ENCODE peak calls at places on chromosomes 11 and 22, in seven cellular contexts. One of them, this sample, is unnamed.

GRCh38 chr11:87743002-87743401 is 432.2 kb downstream of the RAB38 start:
- DNase-seq in prostate gland: no peak
- DNase-seq in kidney: no peak
- DNase-seq in SK-N-SH: no peak
- DNase-seq in AG04449: no peak
- DNase-seq in cardiac muscle cell: no peak
- DNase-seq in PC-9: no peak
- DNase-seq in this sample: no peak

GRCh38 chr11:107123022-107123421 is 104.7 kb upstream of the GUCY1A2 start:
- DNase-seq in prostate gland: no peak
- DNase-seq in kidney: no peak
- DNase-seq in SK-N-SH: no peak
- DNase-seq in AG04449: no peak
- DNase-seq in cardiac muscle cell: peak; percentile 3
- DNase-seq in PC-9: no peak
- DNase-seq in this sample: no peak

GRCh38 chr22:30970356-30970746 is 1.3 kb downstream of the TUG1 start:
- DNase-seq in prostate gland: no peak
- DNase-seq in kidney: no peak
- DNase-seq in SK-N-SH: no peak
- DNase-seq in AG04449: no peak
- DNase-seq in cardiac muscle cell: no peak
- DNase-seq in PC-9: no peak
- DNase-seq in this sample: no peak

GRCh38 chr22:20571531-20572007 is 64.2 kb downstream of the MED15 start:
- DNase-seq in prostate gland: no peak
- DNase-seq in kidney: no peak
- DNase-seq in SK-N-SH: peak; percentile 81
- DNase-seq in AG04449: no peak
- DNase-seq in cardiac muscle cell: peak; percentile 54
- DNase-seq in PC-9: no peak
- DNase-seq in this sample: peak; percentile 64

GRCh38 chr22:42511401-42511891 is 8.2 kb downstream of the RRP7A start:
- DNase-seq in prostate gland: no peak
- DNase-seq in kidney: no peak
- DNase-seq in SK-N-SH: no peak
- DNase-seq in AG04449: no peak
- DNase-seq in cardiac muscle cell: peak; percentile 24
- DNase-seq in PC-9: no peak
- DNase-seq in this sample: no peak

GRCh38 chr11:15146271-15147003 is 31.7 kb downstream of the INSC start:
- DNase-seq in prostate gland: no peak
- DNase-seq in kidney: no peak
- DNase-seq in SK-N-SH: no peak
- DNase-seq in AG04449: no peak
- DNase-seq in cardiac muscle cell: no peak
- DNase-seq in PC-9: no peak
- DNase-seq in this sample: no peak

GRCh38 chr11:64285885-64286800 is 495 bp downstream of the GPR137 start:
- DNase-seq in prostate gland: no peak
- DNase-seq in kidney: peak; percentile 79
- DNase-seq in SK-N-SH: peak; percentile 73
- DNase-seq in AG04449: no peak
- DNase-seq in cardiac muscle cell: no peak
- DNase-seq in PC-9: no peak
- DNase-seq in this sample: no peak

GRCh38 chr22:37985751-37986281 is 1.5 kb upstream of the SOX10 start:
- DNase-seq in prostate gland: no peak
- DNase-seq in kidney: no peak
- DNase-seq in SK-N-SH: no peak
- DNase-seq in AG04449: no peak
- DNase-seq in cardiac muscle cell: no peak
- DNase-seq in PC-9: no peak
- DNase-seq in this sample: no peak

GRCh38 chr11:31499576-31500178 is 9.7 kb downstream of the IMMP1L start:
- DNase-seq in prostate gland: no peak
- DNase-seq in kidney: no peak
- DNase-seq in SK-N-SH: no peak
- DNase-seq in AG04449: no peak
- DNase-seq in cardiac muscle cell: peak; percentile 26
- DNase-seq in PC-9: no peak
- DNase-seq in this sample: no peak

GRCh38 chr22:36116127-36116526 is 44.4 kb downstream of the APOL3 start:
- DNase-seq in prostate gland: no peak
- DNase-seq in kidney: peak; percentile 18
- DNase-seq in SK-N-SH: no peak
- DNase-seq in AG04449: no peak
- DNase-seq in cardiac muscle cell: no peak
- DNase-seq in PC-9: no peak
- DNase-seq in this sample: no peak

GRCh38 chr11:128862421-128862820 is 4.7 kb downstream of the KCNJ1 start:
- DNase-seq in prostate gland: no peak
- DNase-seq in kidney: no peak
- DNase-seq in SK-N-SH: no peak
- DNase-seq in AG04449: no peak
- DNase-seq in cardiac muscle cell: no peak
- DNase-seq in PC-9: peak; percentile 28
- DNase-seq in this sample: no peak

GRCh38 chr11:105588001-105588400 is 21.9 kb upstream of the GRIA4 start:
- DNase-seq in prostate gland: no peak
- DNase-seq in kidney: no peak
- DNase-seq in SK-N-SH: no peak
- DNase-seq in AG04449: peak; percentile 24
- DNase-seq in cardiac muscle cell: peak; percentile 24
- DNase-seq in PC-9: no peak
- DNase-seq in this sample: no peak

GRCh38 chr22:25942989-25943411 is 201.0 kb downstream of the MYO18B start:
- DNase-seq in prostate gland: no peak
- DNase-seq in kidney: no peak
- DNase-seq in SK-N-SH: peak; percentile 76
- DNase-seq in AG04449: no peak
- DNase-seq in cardiac muscle cell: no peak
- DNase-seq in PC-9: no peak
- DNase-seq in this sample: no peak

GRCh38 chr11:12802418-12803085 is 128.3 kb downstream of the TEAD1 start:
- DNase-seq in prostate gland: peak; percentile 84
- DNase-seq in kidney: peak; percentile 93
- DNase-seq in SK-N-SH: no peak
- DNase-seq in AG04449: no peak
- DNase-seq in cardiac muscle cell: peak; percentile 79
- DNase-seq in PC-9: peak; percentile 98
- DNase-seq in this sample: no peak

GRCh38 chr22:17237031-17237668 is 17.9 kb upstream of the ADA2 start:
- DNase-seq in prostate gland: no peak
- DNase-seq in kidney: peak; percentile 73
- DNase-seq in SK-N-SH: no peak
- DNase-seq in AG04449: no peak
- DNase-seq in cardiac muscle cell: no peak
- DNase-seq in PC-9: no peak
- DNase-seq in this sample: no peak

GRCh38 chr11:57276169-57276854 is 39.3 kb upstream of the APLNR start:
- DNase-seq in prostate gland: no peak
- DNase-seq in kidney: no peak
- DNase-seq in SK-N-SH: no peak
- DNase-seq in AG04449: no peak
- DNase-seq in cardiac muscle cell: no peak
- DNase-seq in PC-9: peak; percentile 24
- DNase-seq in this sample: no peak

GRCh38 chr22:31106001-31106571 is 1.3 kb downstream of the SELENOM start:
- DNase-seq in prostate gland: no peak
- DNase-seq in kidney: no peak
- DNase-seq in SK-N-SH: no peak
- DNase-seq in AG04449: no peak
- DNase-seq in cardiac muscle cell: no peak
- DNase-seq in PC-9: peak; percentile 32
- DNase-seq in this sample: no peak

GRCh38 chr11:77726524-77726923 is 88.9 kb upstream of the CLNS1A start:
- DNase-seq in prostate gland: no peak
- DNase-seq in kidney: no peak
- DNase-seq in SK-N-SH: no peak
- DNase-seq in AG04449: no peak
- DNase-seq in cardiac muscle cell: no peak
- DNase-seq in PC-9: no peak
- DNase-seq in this sample: no peak

GRCh38 chr22:39559456-39560105 is 11.0 kb upstream of the CACNA1I start:
- DNase-seq in prostate gland: no peak
- DNase-seq in kidney: no peak
- DNase-seq in SK-N-SH: peak; percentile 42
- DNase-seq in AG04449: no peak
- DNase-seq in cardiac muscle cell: peak; percentile 12
- DNase-seq in PC-9: peak; percentile 81
- DNase-seq in this sample: peak; percentile 58

GRCh38 chr22:37273846-37274225 is 8.5 kb upstream of the CYTH4 start:
- DNase-seq in prostate gland: no peak
- DNase-seq in kidney: no peak
- DNase-seq in SK-N-SH: no peak
- DNase-seq in AG04449: no peak
- DNase-seq in cardiac muscle cell: no peak
- DNase-seq in PC-9: no peak
- DNase-seq in this sample: no peak

GRCh38 chr11:119525855-119526196 is 102.9 kb upstream of the THY1 start:
- DNase-seq in prostate gland: no peak
- DNase-seq in kidney: peak; percentile 36
- DNase-seq in SK-N-SH: no peak
- DNase-seq in AG04449: no peak
- DNase-seq in cardiac muscle cell: no peak
- DNase-seq in PC-9: no peak
- DNase-seq in this sample: no peak

GRCh38 chr11:1399386-1400167 is 9.8 kb downstream of the BRSK2 start:
- DNase-seq in prostate gland: no peak
- DNase-seq in kidney: peak; percentile 62
- DNase-seq in SK-N-SH: peak; percentile 73
- DNase-seq in AG04449: no peak
- DNase-seq in cardiac muscle cell: no peak
- DNase-seq in PC-9: no peak
- DNase-seq in this sample: no peak

GRCh38 chr11:94507485-94507884 is 4.8 kb upstream of the C11orf97 start:
- DNase-seq in prostate gland: no peak
- DNase-seq in kidney: no peak
- DNase-seq in SK-N-SH: no peak
- DNase-seq in AG04449: no peak
- DNase-seq in cardiac muscle cell: no peak
- DNase-seq in PC-9: peak; percentile 84
- DNase-seq in this sample: no peak

GRCh38 chr11:75598264-75598663 is 36.2 kb downstream of the SERPINH1 start:
- DNase-seq in prostate gland: no peak
- DNase-seq in kidney: no peak
- DNase-seq in SK-N-SH: no peak
- DNase-seq in AG04449: no peak
- DNase-seq in cardiac muscle cell: no peak
- DNase-seq in PC-9: no peak
- DNase-seq in this sample: no peak

GRCh38 chr11:75595511-75595910 is 33.5 kb downstream of the SERPINH1 start:
- DNase-seq in prostate gland: no peak
- DNase-seq in kidney: no peak
- DNase-seq in SK-N-SH: no peak
- DNase-seq in AG04449: no peak
- DNase-seq in cardiac muscle cell: no peak
- DNase-seq in PC-9: no peak
- DNase-seq in this sample: no peak

GRCh38 chr11:75596914-75597313 is 34.9 kb downstream of the SERPINH1 start:
- DNase-seq in prostate gland: no peak
- DNase-seq in kidney: no peak
- DNase-seq in SK-N-SH: no peak
- DNase-seq in AG04449: no peak
- DNase-seq in cardiac muscle cell: no peak
- DNase-seq in PC-9: no peak
- DNase-seq in this sample: no peak

GRCh38 chr11:75598900-75599299 is 36.8 kb downstream of the SERPINH1 start:
- DNase-seq in prostate gland: no peak
- DNase-seq in kidney: no peak
- DNase-seq in SK-N-SH: no peak
- DNase-seq in AG04449: no peak
- DNase-seq in cardiac muscle cell: no peak
- DNase-seq in PC-9: no peak
- DNase-seq in this sample: no peak

DNA sequence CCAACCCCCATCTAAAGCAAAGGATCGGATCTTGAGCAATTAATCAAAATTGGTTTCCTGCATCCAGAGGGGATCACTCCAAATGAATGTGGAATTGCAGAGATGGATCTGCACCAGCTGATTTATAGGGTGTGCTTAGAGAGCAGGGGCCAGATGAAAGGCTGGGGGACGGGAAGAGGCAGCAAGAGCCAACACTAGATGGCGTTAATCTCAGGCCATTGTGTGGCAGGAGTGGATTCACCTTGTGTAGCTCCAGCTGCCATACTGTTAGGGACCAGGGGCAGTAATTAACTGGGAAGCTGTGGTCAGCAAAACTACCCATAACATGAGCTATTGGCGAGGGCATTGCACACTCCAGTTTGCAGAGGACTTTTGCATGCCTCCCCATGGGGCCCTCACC is 35.6 kb downstream of the SERPINH1 start:
- DNase-seq in prostate gland: no peak
- DNase-seq in kidney: no peak
- DNase-seq in SK-N-SH: peak; percentile 78
- DNase-seq in AG04449: no peak
- DNase-seq in cardiac muscle cell: peak; percentile 47
- DNase-seq in PC-9: no peak
- DNase-seq in this sample: peak; percentile 44
- TF ChIP-seq CTCF in prostate gland: peak; percentile 23
- TF ChIP-seq CTCF in kidney: peak; percentile 33
- TF ChIP-seq CTCF in SK-N-SH: peak; percentile 65
- TF ChIP-seq CTCF in AG04449: peak; percentile 66
- TF ChIP-seq CTCF in cardiac muscle cell: peak; percentile 67
- TF ChIP-seq CTCF in PC-9: peak; percentile 69
- TF ChIP-seq CTCF in this sample: peak; percentile 61

DNA sequence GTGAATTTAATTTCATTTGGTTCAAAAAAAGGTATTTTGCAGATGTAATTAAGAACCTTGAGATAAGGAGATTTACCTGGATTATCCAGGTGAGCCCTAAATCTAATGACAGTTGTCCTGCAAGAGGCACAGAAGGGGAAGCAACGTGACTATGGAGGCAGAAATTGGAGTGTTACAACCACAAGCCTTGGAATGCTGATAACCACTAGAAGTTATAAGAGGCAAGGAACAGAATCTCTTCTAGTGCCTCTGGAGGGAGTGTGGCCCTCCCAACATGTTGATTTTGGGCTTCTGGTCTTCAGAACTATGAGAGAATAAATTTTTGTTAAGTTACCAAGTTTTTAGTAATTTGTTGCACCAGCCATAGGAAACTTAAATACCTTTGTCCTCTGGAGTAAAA is 32.8 kb downstream of the RRM1 start:
- DNase-seq in prostate gland: no peak
- DNase-seq in kidney: no peak
- DNase-seq in SK-N-SH: no peak
- DNase-seq in AG04449: no peak
- DNase-seq in cardiac muscle cell: no peak
- DNase-seq in PC-9: no peak
- DNase-seq in this sample: no peak
- TF ChIP-seq CTCF in prostate gland: no peak
- TF ChIP-seq CTCF in kidney: no peak
- TF ChIP-seq CTCF in SK-N-SH: no peak
- TF ChIP-seq CTCF in AG04449: no peak
- TF ChIP-seq CTCF in cardiac muscle cell: no peak
- TF ChIP-seq CTCF in PC-9: no peak
- TF ChIP-seq CTCF in this sample: no peak

GRCh38 chr11:92447586-92447985 is 223.0 kb downstream of the FAT3 start:
- DNase-seq in prostate gland: no peak
- DNase-seq in kidney: no peak
- DNase-seq in SK-N-SH: no peak
- DNase-seq in AG04449: no peak
- DNase-seq in cardiac muscle cell: no peak
- DNase-seq in PC-9: peak; percentile 54
- DNase-seq in this sample: no peak
- TF ChIP-seq CTCF in prostate gland: no peak
- TF ChIP-seq CTCF in kidney: no peak
- TF ChIP-seq CTCF in SK-N-SH: no peak
- TF ChIP-seq CTCF in AG04449: no peak
- TF ChIP-seq CTCF in cardiac muscle cell: no peak
- TF ChIP-seq CTCF in PC-9: no peak
- TF ChIP-seq CTCF in this sample: no peak

GRCh38 chr11:116835791-116836647 is 1.4 kb downstream of the APOA1 start:
- DNase-seq in prostate gland: peak; percentile 78
- DNase-seq in kidney: peak; percentile 95
- DNase-seq in SK-N-SH: peak; percentile 84
- DNase-seq in AG04449: peak; percentile 55
- DNase-seq in cardiac muscle cell: peak; percentile 99
- DNase-seq in PC-9: peak; percentile 67
- DNase-seq in this sample: peak; percentile 88
- TF ChIP-seq CTCF in prostate gland: peak; percentile 76
- TF ChIP-seq CTCF in kidney: peak; percentile 67
- TF ChIP-seq CTCF in SK-N-SH: peak; percentile 55
- TF ChIP-seq CTCF in AG04449: peak; percentile 72
- TF ChIP-seq CTCF in cardiac muscle cell: peak; percentile 72
- TF ChIP-seq CTCF in PC-9: peak; percentile 68
- TF ChIP-seq CTCF in this sample: peak; percentile 44

This sample was measured in nephron progenitor cell.